ENCODE peak calls at places on chromosome 5, in eight cellular contexts. One of them, this sample, is unnamed.

GRCh38 chr5:75023368-75024159 is 28.8 kb downstream of the GCNT4 start:
- DNase-seq in ascending aorta: no peak
- DNase-seq in skeletal muscle cell: no peak
- DNase-seq in activated CD4-positive, alpha-beta T cell treated with anti-CD3 and anti-CD28 coated beads for 24 hours: no peak
- DNase-seq in trophoblast cell: no peak
- DNase-seq in stimulated activated naive B cell treated with anti-CD40 and anti-IgM and Interleukin-4, amounts not matched to agents 10 μg/mL and 1 μg/mL and 100 μg/mL, for 72 hours: no peak
- DNase-seq in HTR-8/SVneo: no peak
- DNase-seq in AG20443: no peak
- DNase-seq in this sample: peak

GRCh38 chr5:91272858-91273257 is 110.3 kb downstream of the ARRDC3 start:
- DNase-seq in ascending aorta: no peak
- DNase-seq in skeletal muscle cell: no peak
- DNase-seq in activated CD4-positive, alpha-beta T cell treated with anti-CD3 and anti-CD28 coated beads for 24 hours: no peak
- DNase-seq in trophoblast cell: no peak
- DNase-seq in stimulated activated naive B cell treated with anti-CD40 and anti-IgM and Interleukin-4, amounts not matched to agents 10 μg/mL and 1 μg/mL and 100 μg/mL, for 72 hours: no peak
- DNase-seq in HTR-8/SVneo: no peak
- DNase-seq in AG20443: peak
- DNase-seq in this sample: no peak

GRCh38 chr5:148746826-148747535 is 79.4 kb upstream of the ADRB2 start:
- DNase-seq in ascending aorta: no peak
- DNase-seq in skeletal muscle cell: no peak
- DNase-seq in activated CD4-positive, alpha-beta T cell treated with anti-CD3 and anti-CD28 coated beads for 24 hours: no peak
- DNase-seq in trophoblast cell: no peak
- DNase-seq in stimulated activated naive B cell treated with anti-CD40 and anti-IgM and Interleukin-4, amounts not matched to agents 10 μg/mL and 1 μg/mL and 100 μg/mL, for 72 hours: no peak
- DNase-seq in HTR-8/SVneo: no peak
- DNase-seq in AG20443: no peak
- DNase-seq in this sample: no peak

GRCh38 chr5:54902817-54903473 is 82.4 kb downstream of the ESM1 start:
- DNase-seq in ascending aorta: no peak
- DNase-seq in skeletal muscle cell: peak
- DNase-seq in activated CD4-positive, alpha-beta T cell treated with anti-CD3 and anti-CD28 coated beads for 24 hours: no peak
- DNase-seq in trophoblast cell: no peak
- DNase-seq in stimulated activated naive B cell treated with anti-CD40 and anti-IgM and Interleukin-4, amounts not matched to agents 10 μg/mL and 1 μg/mL and 100 μg/mL, for 72 hours: peak
- DNase-seq in HTR-8/SVneo: no peak
- DNase-seq in AG20443: no peak
- DNase-seq in this sample: no peak

GRCh38 chr5:150562832-150563231 is 54.9 kb downstream of the NDST1 start:
- DNase-seq in ascending aorta: no peak
- DNase-seq in skeletal muscle cell: no peak
- DNase-seq in activated CD4-positive, alpha-beta T cell treated with anti-CD3 and anti-CD28 coated beads for 24 hours: no peak
- DNase-seq in trophoblast cell: peak
- DNase-seq in stimulated activated naive B cell treated with anti-CD40 and anti-IgM and Interleukin-4, amounts not matched to agents 10 μg/mL and 1 μg/mL and 100 μg/mL, for 72 hours: no peak
- DNase-seq in HTR-8/SVneo: peak
- DNase-seq in AG20443: no peak
- DNase-seq in this sample: no peak

GRCh38 chr5:11564716-11565115 is 339.5 kb downstream of the CTNND2 start:
- DNase-seq in ascending aorta: no peak
- DNase-seq in skeletal muscle cell: no peak
- DNase-seq in activated CD4-positive, alpha-beta T cell treated with anti-CD3 and anti-CD28 coated beads for 24 hours: no peak
- DNase-seq in trophoblast cell: no peak
- DNase-seq in stimulated activated naive B cell treated with anti-CD40 and anti-IgM and Interleukin-4, amounts not matched to agents 10 μg/mL and 1 μg/mL and 100 μg/mL, for 72 hours: no peak
- DNase-seq in HTR-8/SVneo: no peak
- DNase-seq in AG20443: no peak
- DNase-seq in this sample: no peak

GRCh38 chr5:322942-323879 is 1.7 kb downstream of the AHRR start:
- DNase-seq in ascending aorta: no peak
- DNase-seq in skeletal muscle cell: no peak
- DNase-seq in activated CD4-positive, alpha-beta T cell treated with anti-CD3 and anti-CD28 coated beads for 24 hours: no peak
- DNase-seq in trophoblast cell: no peak
- DNase-seq in stimulated activated naive B cell treated with anti-CD40 and anti-IgM and Interleukin-4, amounts not matched to agents 10 μg/mL and 1 μg/mL and 100 μg/mL, for 72 hours: no peak
- DNase-seq in HTR-8/SVneo: no peak
- DNase-seq in AG20443: peak
- DNase-seq in this sample: no peak

GRCh38 chr5:152331718-152332117 is 73.4 kb downstream of the NMUR2 start:
- DNase-seq in ascending aorta: no peak
- DNase-seq in skeletal muscle cell: no peak
- DNase-seq in activated CD4-positive, alpha-beta T cell treated with anti-CD3 and anti-CD28 coated beads for 24 hours: no peak
- DNase-seq in trophoblast cell: no peak
- DNase-seq in stimulated activated naive B cell treated with anti-CD40 and anti-IgM and Interleukin-4, amounts not matched to agents 10 μg/mL and 1 μg/mL and 100 μg/mL, for 72 hours: no peak
- DNase-seq in HTR-8/SVneo: no peak
- DNase-seq in AG20443: no peak
- DNase-seq in this sample: no peak